ENCODE peak calls at places on chromosome 17, in ten cellular contexts. A, F, W, J, Q, Y, O, S, K and V are unnamed samples.
A peak's percentile ranks its signal among the peaks of the same experiment; 100 is the strongest.

GRCh38 chr17:83189673-83190385 is 110.4 kb downstream of the METRNL start:
- DNase-seq in A (no peak), F (peak; percentile 24), W (no peak), J (no peak), Q (peak; percentile 2), Y (no peak), O (peak; percentile 54), S (no peak), K (no peak), V (no peak)

GRCh38 chr17:19386276-19386863 is 620 bp downstream of the MFAP4 start:
- DNase-seq in A (no peak), F (peak; percentile 82), W (peak; percentile 85), J (peak; percentile 28), Q (no peak), Y (peak; percentile 24), O (peak; percentile 86), S (peak; percentile 26), K (no peak), V (no peak)

GRCh38 chr17:17147821-17148220 is 58.3 kb downstream of the PLD6 start:
- DNase-seq in A (no peak), F (no peak), W (peak; percentile 53), J (no peak), Q (no peak), Y (no peak), O (no peak), S (no peak), K (no peak), V (no peak)

GRCh38 chr17:16935241-16935663 is 36.7 kb downstream of the TNFRSF13B start:
- DNase-seq in A (no peak), F (no peak), W (no peak), J (no peak), Q (no peak), Y (no peak), O (peak; percentile 9), S (no peak), K (no peak), V (peak; percentile 32)

GRCh38 chr17:57911834-57912673 is 43.2 kb downstream of the CUEDC1 start:
- DNase-seq in A (no peak), F (peak; percentile 88), W (peak; percentile 63), J (no peak), Q (peak; percentile 96), Y (peak; percentile 93), O (peak; percentile 90), S (no peak), K (no peak), V (no peak)

GRCh38 chr17:57284984-57285646 is 28.8 kb downstream of the MSI2 start:
- DNase-seq in A (no peak), F (no peak), W (no peak), J (no peak), Q (no peak), Y (peak; percentile 46), O (no peak), S (peak; percentile 74), K (peak; percentile 33), V (peak; percentile 74)

GRCh38 chr17:80414508-80414802 is 512 bp upstream of the ENDOV start:
- DNase-seq in A (no peak), F (no peak), W (no peak), J (no peak), Q (no peak), Y (no peak), O (no peak), S (no peak), K (no peak), V (no peak)

GRCh38 chr17:80621335-80622169 is 76.9 kb downstream of the RPTOR start:
- DNase-seq in A (no peak), F (no peak), W (no peak), J (no peak), Q (no peak), Y (peak; percentile 40), O (no peak), S (no peak), K (no peak), V (peak; percentile 57)

GRCh38 chr17:58200024-58200633 is 7.6 kb downstream of the EPX start:
- DNase-seq in A (no peak), F (no peak), W (peak; percentile 60), J (no peak), Q (peak; percentile 20), Y (peak; percentile 74), O (peak; percentile 64), S (no peak), K (peak; percentile 56), V (peak; percentile 89)

GRCh38 chr17:41629826-41630670 is 5.7 kb upstream of the KRT17 start:
- DNase-seq in A (no peak), F (no peak), W (no peak), J (no peak), Q (no peak), Y (no peak), O (no peak), S (no peak), K (no peak), V (no peak)

GRCh38 chr17:19409509-19409908 is 1.5 kb upstream of the RNF112 start:
- DNase-seq in A (no peak), F (no peak), W (peak; percentile 48), J (peak; percentile 52), Q (no peak), Y (no peak), O (no peak), S (peak; percentile 28), K (no peak), V (peak; percentile 11)

GRCh38 chr17:48678141-48678971 is 44.0 kb downstream of the PRAC1 start:
- DNase-seq in A (no peak), F (peak; percentile 43), W (peak; percentile 58), J (peak; percentile 9), Q (peak; percentile 79), Y (peak; percentile 86), O (peak; percentile 63), S (no peak), K (peak; percentile 78), V (peak; percentile 90)
- H3K4me3 ChIP-seq in A (no peak overlapping the region), F (no peak overlapping the region), W (no peak overlapping the region), J (no peak overlapping the region), Q (no peak overlapping the region), Y (peak overlapping the region; percentile 35), O (no peak overlapping the region), S (no peak overlapping the region), K (no peak overlapping the region), V (peak overlapping the region; percentile 37)

GRCh38 chr17:73465851-73466250 is 154.1 kb upstream of the CDC42EP4 start:
- DNase-seq in A (no peak), F (no peak), W (no peak), J (no peak), Q (no peak), Y (no peak), O (no peak), S (no peak), K (no peak), V (peak; percentile 20)

GRCh38 chr17:73466704-73467433 is 155.1 kb upstream of the CDC42EP4 start:
- DNase-seq in A (no peak), F (no peak), W (no peak), J (no peak), Q (no peak), Y (no peak), O (no peak), S (no peak), K (no peak), V (no peak)

GRCh38 chr17:73469311-73469710 is 157.5 kb upstream of the CDC42EP4 start:
- DNase-seq in A (no peak), F (no peak), W (no peak), J (no peak), Q (no peak), Y (no peak), O (no peak), S (no peak), K (no peak), V (no peak)

GRCh38 chr17:73468221-73468620 is 156.4 kb upstream of the CDC42EP4 start:
- DNase-seq in A (no peak), F (no peak), W (no peak), J (no peak), Q (no peak), Y (no peak), O (no peak), S (no peak), K (no peak), V (no peak)

DNA sequence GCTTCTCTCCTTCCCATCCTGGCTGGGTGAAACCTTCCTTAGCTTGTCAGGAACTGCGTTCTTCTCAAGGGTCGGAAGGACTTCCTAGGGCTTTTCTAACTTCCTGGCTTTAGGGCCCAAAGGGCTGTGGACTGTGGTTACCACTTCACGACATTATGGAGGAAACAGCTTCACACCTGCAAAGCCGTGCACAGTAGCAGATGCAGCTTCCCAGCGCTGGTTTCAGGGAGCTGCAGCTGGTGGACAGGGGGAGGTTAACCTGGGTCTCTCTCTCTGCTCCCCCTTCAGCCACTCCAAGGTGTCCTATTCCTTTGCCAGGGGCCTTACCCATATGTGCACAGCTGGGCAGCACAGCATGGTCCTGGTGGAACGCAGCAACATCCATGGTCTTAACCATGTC is 155.8 kb upstream of the CDC42EP4 start:
- DNase-seq in A (no peak), F (no peak), W (no peak), J (no peak), Q (no peak), Y (no peak), O (no peak), S (no peak), K (no peak), V (no peak)
- H3K4me3 ChIP-seq in A (no peak overlapping the region), F (no peak overlapping the region), W (no peak overlapping the region), J (no peak overlapping the region), Q (no peak overlapping the region), Y (no peak overlapping the region), O (no peak overlapping the region), S (no peak overlapping the region), K (no peak overlapping the region), V (no peak overlapping the region)

GRCh38 chr17:1485748-1486376 is 6.6 kb downstream of the MYO1C start:
- DNase-seq in A (no peak), F (peak; percentile 75), W (peak; percentile 69), J (no peak), Q (no peak), Y (peak; percentile 41), O (peak; percentile 84), S (no peak), K (peak; percentile 55), V (peak; percentile 91)
- H3K4me3 ChIP-seq in A (peak overlapping the region; percentile 78), F (peak overlapping the region; percentile 75), W (peak overlapping the region; percentile 84), J (peak overlapping the region; percentile 64), Q (peak overlapping the region; percentile 78), Y (peak overlapping the region; percentile 82), O (peak overlapping the region; percentile 78), S (peak overlapping the region; percentile 62), K (peak overlapping the region; percentile 52), V (peak overlapping the region; percentile 55)

GRCh38 chr17:4345569-4345968 is 20.9 kb downstream of the UBE2G1 start:
- DNase-seq in A (no peak), F (no peak), W (no peak), J (no peak), Q (no peak), Y (no peak), O (no peak), S (no peak), K (no peak), V (no peak)

GRCh38 chr17:4342535-4342934 is 23.9 kb downstream of the UBE2G1 start:
- DNase-seq in A (no peak), F (no peak), W (no peak), J (no peak), Q (no peak), Y (no peak), O (no peak), S (no peak), K (no peak), V (peak; percentile 33)

GRCh38 chr17:4344926-4345325 is 21.5 kb downstream of the UBE2G1 start:
- DNase-seq in A (no peak), F (no peak), W (no peak), J (no peak), Q (no peak), Y (no peak), O (no peak), S (no peak), K (no peak), V (no peak)

GRCh38 chr17:4340914-4341615 is 25.4 kb downstream of the UBE2G1 start:
- DNase-seq in A (no peak), F (no peak), W (no peak), J (no peak), Q (no peak), Y (no peak), O (no peak), S (no peak), K (no peak), V (no peak)

GRCh38 chr17:4341616-4341977 is 24.9 kb downstream of the UBE2G1 start:
- DNase-seq in A (no peak), F (no peak), W (no peak), J (no peak), Q (no peak), Y (no peak), O (no peak), S (no peak), K (no peak), V (no peak)
- H3K4me3 ChIP-seq in A (no peak overlapping the region), F (no peak overlapping the region), W (no peak overlapping the region), J (no peak overlapping the region), Q (no peak overlapping the region), Y (no peak overlapping the region), O (no peak overlapping the region), S (no peak overlapping the region), K (no peak overlapping the region), V (no peak overlapping the region)